ENCODE peak calls at places on chromosomes 6 and 20, in five cellular contexts. I is vagina, D is tibial nerve, W is HCT116, S is A549. V is an unnamed sample.

GRCh38 chr6:166515072-166515810 is 71.2 kb downstream of the RAMACL start:
- DNase-seq in I (no peak), D (no peak), W (peak; percentile 55), S (peak; percentile 24), V (no peak)

GRCh38 chr6:165663283-165663735 is 268 bp upstream of the PDE10A start:
- DNase-seq in I (no peak), D (no peak), W (no peak), S (peak; percentile 44), V (no peak)

GRCh38 chr6:163943647-163944395 is 529.3 kb downstream of the QKI start:
- DNase-seq in I (no peak), D (no peak), W (no peak), S (no peak), V (no peak)

GRCh38 chr20:50635676-50636600 is 55.4 kb downstream of the RIPOR3 start:
- DNase-seq in I (no peak), D (no peak), W (peak; percentile 67), S (peak; percentile 84), V (no peak)

GRCh38 chr6:167797079-167797870 is 29.4 kb upstream of the AFDN start:
- DNase-seq in I (no peak), D (no peak), W (no peak), S (no peak), V (no peak)

GRCh38 chr20:16709017-16709416 is 20.8 kb upstream of the SNRPB2 start:
- DNase-seq in I (no peak), D (no peak), W (no peak), S (no peak), V (no peak)

GRCh38 chr6:73017473-73017872 is 207.8 kb downstream of the KHDC1L start:
- DNase-seq in I (no peak), D (no peak), W (no peak), S (no peak), V (no peak)

GRCh38 chr6:43940393-43941087 is 170.5 kb downstream of the VEGFA start:
- DNase-seq in I (peak; percentile 75), D (no peak), W (no peak), S (no peak), V (no peak)

GRCh38 chr6:87100216-87100615 is 5.3 kb upstream of the CGA start:
- DNase-seq in I (no peak), D (no peak), W (no peak), S (no peak), V (no peak)

GRCh38 chr20:19886666-19887288 is 128.7 kb downstream of the RIN2 start:
- DNase-seq in I (no peak), D (no peak), W (no peak), S (peak; percentile 76), V (no peak)

GRCh38 chr6:16851044-16851540 is 89.8 kb upstream of the ATXN1 start:
- DNase-seq in I (no peak), D (no peak), W (no peak), S (no peak), V (no peak)

GRCh38 chr20:51696304-51697118 is 71.7 kb downstream of the ATP9A start:
- DNase-seq in I (no peak), D (no peak), W (no peak), S (no peak), V (no peak)

GRCh38 chr6:5300206-5300764 is 39.0 kb downstream of the FARS2 start:
- DNase-seq in I (no peak), D (no peak), W (no peak), S (no peak), V (no peak)

GRCh38 chr6:136739071-136739470 is 53.2 kb downstream of the MAP3K5 start:
- DNase-seq in I (no peak), D (no peak), W (no peak), S (no peak), V (no peak)

GRCh38 chr6:151111670-151112069 is 128.1 kb upstream of the AKAP12 start:
- DNase-seq in I (no peak), D (no peak), W (no peak), S (no peak), V (no peak)

GRCh38 chr6:24902782-24903181 is 33.0 kb downstream of the RIPOR2 start:
- DNase-seq in I (no peak), D (no peak), W (peak; percentile 2), S (no peak), V (no peak)

GRCh38 chr6:14734416-14735340 is 511.2 kb upstream of the JARID2 start:
- DNase-seq in I (no peak), D (no peak), W (peak; percentile 72), S (peak; percentile 18), V (no peak)

GRCh38 chr20:5835234-5835845 is 85.1 kb downstream of the SHLD1 start:
- DNase-seq in I (no peak), D (no peak), W (no peak), S (peak; percentile 54), V (no peak)

GRCh38 chr6:38686270-38687042 is 16.5 kb downstream of the GLO1 start:
- DNase-seq in I (no peak), D (no peak), W (no peak), S (no peak), V (no peak)

GRCh38 chr6:84522135-84522535 is 242.3 kb downstream of the TBX18 start:
- DNase-seq in I (no peak), D (peak; percentile 21), W (peak; percentile 29), S (peak; percentile 69), V (peak; percentile 3)

GRCh38 chr6:73031094-73031782 is 194.1 kb downstream of the KHDC1L start:
- DNase-seq in I (no peak), D (no peak), W (no peak), S (no peak), V (no peak)

GRCh38 chr20:56111951-56112730 is 106.8 kb upstream of the CBLN4 start:
- DNase-seq in I (no peak), D (no peak), W (no peak), S (no peak), V (no peak)

GRCh38 chr20:48740269-48740603 is 87.6 kb downstream of the PREX1 start:
- DNase-seq in I (no peak), D (no peak), W (no peak), S (no peak), V (no peak)
- H3K27ac ChIP-seq in I (no peak overlapping the region), D (no peak overlapping the region), W (no peak overlapping the region), S (no peak overlapping the region), V (no peak overlapping the region)

GRCh38 chr6:122422003-122422402 is 22.6 kb downstream of the HSF2 start:
- DNase-seq in I (no peak), D (no peak), W (no peak), S (no peak), V (no peak)

GRCh38 chr6:122422614-122423267 is 23.3 kb downstream of the HSF2 start:
- DNase-seq in I (no peak), D (no peak), W (no peak), S (no peak), V (no peak)

DNA sequence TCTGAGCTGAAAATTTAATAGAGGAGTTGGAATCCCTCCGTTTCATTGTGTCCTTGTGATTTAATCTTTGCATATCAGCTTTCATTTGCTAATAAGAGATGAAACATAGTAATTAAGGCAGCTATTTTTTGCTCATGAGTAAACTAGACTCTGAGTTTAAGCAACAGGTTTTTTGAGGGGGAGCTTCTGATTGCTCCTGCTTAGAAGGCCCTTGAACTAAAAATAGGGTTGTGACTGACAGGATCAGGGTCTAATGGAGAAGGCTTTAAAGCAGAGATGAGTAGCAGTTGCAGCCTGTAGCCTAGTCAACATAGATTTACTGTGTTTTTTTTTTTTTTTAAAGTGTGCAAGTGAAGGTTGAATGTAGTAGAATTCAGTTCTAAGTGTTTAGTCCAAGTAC is 17.4 kb downstream of the HSF2 start:
- DNase-seq in I (no peak), D (no peak), W (no peak), S (no peak), V (no peak)
- TF ChIP-seq CTCF in I (no peak), D (no peak), W (no peak), S (no peak), V (no peak)

GRCh38 chr20:9088556-9088955 is 19.7 kb downstream of the PLCB4 start:
- DNase-seq in I (no peak), D (no peak), W (no peak), S (no peak), V (no peak)

GRCh38 chr20:9087531-9088217 is 18.8 kb downstream of the PLCB4 start:
- DNase-seq in I (no peak), D (no peak), W (no peak), S (no peak), V (no peak)

GRCh38 chr20:9093203-9093962 is 24.5 kb downstream of the PLCB4 start:
- DNase-seq in I (no peak), D (no peak), W (no peak), S (no peak), V (no peak)

DNA sequence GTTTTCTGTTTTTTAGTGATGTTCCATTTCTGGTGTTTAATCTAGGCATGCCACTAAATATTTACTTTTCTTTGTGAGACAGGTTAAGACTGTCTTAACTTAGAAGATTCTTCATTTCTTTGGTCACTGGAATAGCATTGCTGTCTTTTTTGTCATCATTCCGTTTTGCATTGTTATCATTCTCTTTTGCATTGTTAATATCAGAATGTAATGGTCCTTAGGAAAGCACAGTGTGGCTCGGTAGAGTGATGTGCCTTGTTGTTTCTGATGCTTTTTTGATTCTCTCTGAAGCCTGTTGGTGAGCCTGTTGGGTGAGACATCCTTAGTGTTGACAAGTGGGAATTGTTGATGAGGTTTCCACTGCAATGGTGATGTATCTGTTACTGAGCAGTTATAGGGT is 23.2 kb downstream of the PLCB4 start:
- DNase-seq in I (no peak), D (no peak), W (no peak), S (no peak), V (no peak)
- H3K9me3 ChIP-seq in I (no peaks in the 10 kb centered on the region), D (no peaks in the 10 kb centered on the region), W (no peaks in the 10 kb centered on the region), S (no peaks in the 10 kb centered on the region), V (no peaks in the 10 kb centered on the region)

DNA sequence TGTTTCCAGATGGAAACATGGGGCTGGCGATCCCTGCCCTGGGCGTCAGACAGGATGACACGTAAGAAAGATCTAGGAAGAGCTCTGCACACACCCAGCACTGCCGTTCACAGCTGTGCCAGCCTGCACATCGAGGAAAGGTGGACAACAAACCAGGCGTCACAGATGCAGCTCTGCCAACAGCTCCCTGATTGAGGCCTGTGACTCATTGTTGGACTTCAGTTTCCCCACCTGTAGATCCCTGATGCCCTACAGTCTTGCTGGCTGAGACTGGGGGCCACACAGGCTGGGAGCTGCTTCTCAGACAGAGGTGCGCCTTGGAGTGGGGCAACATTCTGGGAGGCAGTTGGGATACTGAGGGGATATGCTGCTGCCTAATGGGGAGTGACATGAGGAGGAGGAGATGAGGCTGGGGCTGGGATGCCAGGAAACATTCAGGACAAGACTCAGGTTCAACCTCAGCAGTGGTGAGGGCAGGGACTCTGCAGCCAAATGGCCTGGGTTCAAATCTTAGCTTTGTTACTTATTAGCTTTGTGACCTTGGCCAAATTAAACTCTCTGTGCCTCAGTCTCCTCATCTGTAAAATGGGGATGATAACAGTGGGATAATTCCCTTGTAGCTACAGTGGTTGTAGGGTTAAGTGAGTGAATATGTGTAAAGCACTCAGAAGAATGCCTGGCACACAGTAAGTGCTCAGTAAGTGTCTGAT is 1.7 kb downstream of the PI16 start:
- DNase-seq in I (no peak), D (no peak), W (no peak), S (no peak), V (no peak)
- H3K27ac ChIP-seq in I (peak overlapping the region; percentile 57), D (no peak overlapping the region), W (no peak overlapping the region), S (no peak overlapping the region), V (no peak overlapping the region)

GRCh38 chr6:126188271-126188909 is 151.5 kb upstream of the CENPW start:
- DNase-seq in I (no peak), D (no peak), W (no peak), S (peak; percentile 6), V (no peak)

GRCh38 chr6:126181173-126181741 is 158.7 kb upstream of the CENPW start:
- DNase-seq in I (no peak), D (no peak), W (peak; percentile 12), S (no peak), V (no peak)

GRCh38 chr6:126180585-126180984 is 159.3 kb upstream of the CENPW start:
- DNase-seq in I (no peak), D (no peak), W (peak; percentile 89), S (peak; percentile 63), V (no peak)

GRCh38 chr6:126181890-126182289 is 158.0 kb upstream of the CENPW start:
- DNase-seq in I (no peak), D (no peak), W (no peak), S (no peak), V (no peak)

GRCh38 chr6:126182650-126183311 is 157.1 kb upstream of the CENPW start:
- DNase-seq in I (no peak), D (no peak), W (peak; percentile 12), S (peak; percentile 30), V (no peak)
- TF ChIP-seq CTCF in I (no peak), D (no peak), W (peak; percentile 19), S (no peak), V (no peak)